ENCODE peak calls at places on chromosome 20, in nine cellular contexts. T, X, M, V, U, Z, W, S and C are unnamed samples.

GRCh38 chr20:63096681-63097335 is 90.0 kb upstream of the BHLHE23 start:
- DNase-seq in U (no peak), W (peak), M (no peak), T (no peak), X (no peak), S (no peak), V (no peak), Z (peak), C (no peak)

GRCh38 chr20:63950701-63951397 is 5.4 kb downstream of the UCKL1 start:
- DNase-seq in M (no peak), S (no peak), X (no peak), U (no peak), Z (no peak), V (no peak), T (no peak), W (peak), C (no peak)

GRCh38 chr20:5829241-5829809 is 79.1 kb downstream of the SHLD1 start:
- DNase-seq in V (no peak), T (no peak), Z (no peak), S (no peak), X (no peak), W (no peak), U (no peak), M (no peak), C (no peak)

GRCh38 chr20:63189846-63190559 is 25.9 kb downstream of the YTHDF1 start:
- DNase-seq in W (peak), S (no peak), U (no peak), M (no peak), V (no peak), T (no peak), Z (no peak), X (no peak), C (no peak)

GRCh38 chr20:19269737-19270325 is 57.4 kb downstream of the SLC24A3 start:
- DNase-seq in U (no peak), V (no peak), Z (no peak), M (no peak), T (no peak), X (no peak), W (no peak), S (no peak), C (no peak)

GRCh38 chr20:8764289-8764962 is 304.5 kb upstream of the PLCB4 start:
- DNase-seq in X (peak), T (no peak), Z (no peak), W (peak), V (no peak), M (no peak), S (no peak), U (no peak), C (no peak)

GRCh38 chr20:62914970-62915457 is 11.3 kb downstream of the DIDO1 start:
- DNase-seq in U (peak), Z (no peak), W (no peak), T (peak), M (peak), X (peak), V (peak), S (peak), C (peak)

GRCh38 chr20:57369601-57370000 is 18.5 kb downstream of the RAE1 start:
- DNase-seq in W (no peak), U (no peak), V (no peak), M (no peak), X (no peak), S (no peak), T (peak), Z (no peak), C (no peak)

GRCh38 chr20:25196701-25197120 is 1.2 kb downstream of the ENTPD6 start:
- DNase-seq in M (no peak), U (peak), S (peak), W (no peak), T (no peak), X (no peak), V (no peak), Z (no peak), C (peak)

GRCh38 chr20:25061103-25061799 is 3.3 kb upstream of the ACSS1 start:
- DNase-seq in U (no peak), M (no peak), W (no peak), T (no peak), Z (peak), V (no peak), S (no peak), X (peak), C (no peak)

GRCh38 chr20:50694379-50695143 is 3.2 kb upstream of the RIPOR3 start:
- DNase-seq in V (no peak), T (no peak), S (no peak), W (no peak), Z (no peak), X (no peak), U (no peak), M (no peak), C (no peak)

GRCh38 chr20:37968726-37969401 is 64.4 kb downstream of the TTI1 start:
- DNase-seq in T (no peak), Z (no peak), X (no peak), V (no peak), W (no peak), S (peak), M (no peak), U (no peak), C (peak)